ENCODE peak calls at places on chromosomes 1 and 21, in four cellular contexts. One of them, this sample, is unnamed.

GRCh38 chr1:33443705-33444180 is 12.8 kb upstream of the PHC2 start:
- DNase-seq in esophagus muscularis mucosa: no peak
- DNase-seq in foreskin fibroblast: peak
- DNase-seq in brain microvascular endothelial cell: no peak
- DNase-seq in this sample: no peak

GRCh38 chr1:93537404-93537803 is 89.5 kb downstream of the FNBP1L start:
- DNase-seq in esophagus muscularis mucosa: no peak
- DNase-seq in foreskin fibroblast: no peak
- DNase-seq in brain microvascular endothelial cell: no peak
- DNase-seq in this sample: no peak

GRCh38 chr1:206685256-206685748 is 597 bp downstream of the MAPKAPK2 start:
- DNase-seq in esophagus muscularis mucosa: no peak
- DNase-seq in foreskin fibroblast: peak
- DNase-seq in brain microvascular endothelial cell: peak
- DNase-seq in this sample: peak

GRCh38 chr1:221994274-221994698 is 252.4 kb upstream of the DUSP10 start:
- DNase-seq in esophagus muscularis mucosa: peak
- DNase-seq in foreskin fibroblast: peak
- DNase-seq in brain microvascular endothelial cell: peak
- DNase-seq in this sample: peak

GRCh38 chr1:60989745-60990718 is 92.3 kb upstream of the NFIA start:
- DNase-seq in esophagus muscularis mucosa: no peak
- DNase-seq in foreskin fibroblast: peak
- DNase-seq in brain microvascular endothelial cell: peak
- DNase-seq in this sample: peak

GRCh38 chr1:34781071-34781843 is at the start of gene GJB3:
- DNase-seq in esophagus muscularis mucosa: no peak
- DNase-seq in foreskin fibroblast: peak
- DNase-seq in brain microvascular endothelial cell: no peak
- DNase-seq in this sample: no peak

GRCh38 chr1:207028884-207029283 is 3.7 kb downstream of the C1orf116 start:
- DNase-seq in esophagus muscularis mucosa: no peak
- DNase-seq in foreskin fibroblast: no peak
- DNase-seq in brain microvascular endothelial cell: no peak
- DNase-seq in this sample: no peak

GRCh38 chr21:45308211-45309068 is 20.7 kb upstream of the POFUT2 start:
- DNase-seq in esophagus muscularis mucosa: no peak
- DNase-seq in foreskin fibroblast: peak
- DNase-seq in brain microvascular endothelial cell: peak
- DNase-seq in this sample: no peak

GRCh38 chr1:171434717-171435346 is 50.5 kb upstream of the PRRC2C start:
- DNase-seq in esophagus muscularis mucosa: no peak
- DNase-seq in foreskin fibroblast: peak
- DNase-seq in brain microvascular endothelial cell: peak
- DNase-seq in this sample: peak

GRCh38 chr21:33682992-33683627 is 40.8 kb downstream of the ITSN1 start:
- DNase-seq in esophagus muscularis mucosa: no peak
- DNase-seq in foreskin fibroblast: peak
- DNase-seq in brain microvascular endothelial cell: peak
- DNase-seq in this sample: peak

GRCh38 chr1:150836129-150836773 is 28.2 kb upstream of the CTSK start:
- DNase-seq in esophagus muscularis mucosa: no peak
- DNase-seq in foreskin fibroblast: peak
- DNase-seq in brain microvascular endothelial cell: no peak
- DNase-seq in this sample: no peak

GRCh38 chr21:32889596-32889995 is 118.0 kb upstream of the PAXBP1 start:
- DNase-seq in esophagus muscularis mucosa: no peak
- DNase-seq in foreskin fibroblast: no peak
- DNase-seq in brain microvascular endothelial cell: no peak
- DNase-seq in this sample: peak

DNA sequence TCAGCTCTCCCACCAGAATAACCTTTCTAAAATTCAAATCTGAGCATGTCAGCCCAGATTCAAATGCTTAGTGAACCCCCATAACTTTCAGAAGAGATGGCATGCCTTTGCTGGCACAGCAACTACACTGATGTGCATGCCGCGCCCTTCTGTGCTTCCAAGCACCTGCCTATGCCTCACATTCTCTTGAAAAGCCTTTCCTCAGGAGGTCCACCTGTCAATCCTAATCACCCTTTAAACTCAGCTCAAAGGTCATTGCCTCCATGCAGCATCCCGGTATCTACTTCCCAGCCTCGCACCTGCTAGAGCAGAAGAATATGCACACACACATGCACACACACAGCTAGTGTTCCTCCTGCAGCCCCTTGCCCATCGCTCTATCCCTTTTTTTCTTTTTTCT is 5.2 kb upstream of the S100A2 start:
- DNase-seq in esophagus muscularis mucosa: no peak
- DNase-seq in foreskin fibroblast: no peak
- DNase-seq in brain microvascular endothelial cell: no peak
- DNase-seq in this sample: no peak
- TF ChIP-seq CTCF in esophagus muscularis mucosa: no peak
- TF ChIP-seq CTCF in foreskin fibroblast: no peak
- TF ChIP-seq CTCF in brain microvascular endothelial cell: no peak
- TF ChIP-seq CTCF in this sample: no peak

GRCh38 chr1:2558861-2559260 is 2.7 kb downstream of the TNFRSF14 start:
- DNase-seq in esophagus muscularis mucosa: no peak
- DNase-seq in foreskin fibroblast: no peak
- DNase-seq in brain microvascular endothelial cell: no peak
- DNase-seq in this sample: no peak

GRCh38 chr1:2558030-2558400 is 1.8 kb downstream of the TNFRSF14 start:
- DNase-seq in esophagus muscularis mucosa: no peak
- DNase-seq in foreskin fibroblast: no peak
- DNase-seq in brain microvascular endothelial cell: no peak
- DNase-seq in this sample: no peak

GRCh38 chr1:2559509-2560298 is 3.5 kb downstream of the TNFRSF14 start:
- DNase-seq in esophagus muscularis mucosa: no peak
- DNase-seq in foreskin fibroblast: no peak
- DNase-seq in brain microvascular endothelial cell: no peak
- DNase-seq in this sample: no peak

GRCh38 chr1:2557146-2558029 is 1.2 kb downstream of the TNFRSF14 start:
- DNase-seq in esophagus muscularis mucosa: no peak
- DNase-seq in foreskin fibroblast: no peak
- DNase-seq in brain microvascular endothelial cell: no peak
- DNase-seq in this sample: no peak

DNA sequence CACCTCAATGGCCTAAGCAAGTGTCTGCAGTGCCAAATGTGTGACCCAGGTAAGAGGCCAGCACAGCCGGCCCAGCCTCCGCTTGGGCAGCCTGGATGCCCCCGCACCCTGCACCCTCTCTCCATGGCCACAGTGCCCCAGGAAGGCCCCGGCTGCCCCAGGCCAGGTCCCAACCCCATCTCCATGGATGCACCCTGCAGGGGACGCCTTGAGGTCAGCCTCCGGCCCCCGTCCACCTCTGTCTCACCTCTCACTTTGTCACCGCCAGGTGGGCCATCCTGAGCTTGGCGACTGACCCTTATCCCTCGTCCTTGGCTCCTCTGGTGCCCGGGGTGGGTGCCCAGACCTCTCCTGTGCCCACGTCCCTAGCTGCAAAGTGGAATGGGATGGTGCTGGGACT is 2.2 kb downstream of the TNFRSF14 start:
- DNase-seq in esophagus muscularis mucosa: no peak
- DNase-seq in foreskin fibroblast: no peak
- DNase-seq in brain microvascular endothelial cell: no peak
- DNase-seq in this sample: no peak
- TF ChIP-seq CTCF in esophagus muscularis mucosa: no peak
- TF ChIP-seq CTCF in foreskin fibroblast: no peak
- TF ChIP-seq CTCF in brain microvascular endothelial cell: no peak
- TF ChIP-seq CTCF in this sample: no peak

GRCh38 chr21:42258885-42259407 is 40.0 kb downstream of the ABCG1 start:
- DNase-seq in esophagus muscularis mucosa: no peak
- DNase-seq in foreskin fibroblast: no peak
- DNase-seq in brain microvascular endothelial cell: no peak
- DNase-seq in this sample: no peak
- TF ChIP-seq CTCF in esophagus muscularis mucosa: no peak
- TF ChIP-seq CTCF in foreskin fibroblast: no peak
- TF ChIP-seq CTCF in brain microvascular endothelial cell: no peak
- TF ChIP-seq CTCF in this sample: peak

DNA sequence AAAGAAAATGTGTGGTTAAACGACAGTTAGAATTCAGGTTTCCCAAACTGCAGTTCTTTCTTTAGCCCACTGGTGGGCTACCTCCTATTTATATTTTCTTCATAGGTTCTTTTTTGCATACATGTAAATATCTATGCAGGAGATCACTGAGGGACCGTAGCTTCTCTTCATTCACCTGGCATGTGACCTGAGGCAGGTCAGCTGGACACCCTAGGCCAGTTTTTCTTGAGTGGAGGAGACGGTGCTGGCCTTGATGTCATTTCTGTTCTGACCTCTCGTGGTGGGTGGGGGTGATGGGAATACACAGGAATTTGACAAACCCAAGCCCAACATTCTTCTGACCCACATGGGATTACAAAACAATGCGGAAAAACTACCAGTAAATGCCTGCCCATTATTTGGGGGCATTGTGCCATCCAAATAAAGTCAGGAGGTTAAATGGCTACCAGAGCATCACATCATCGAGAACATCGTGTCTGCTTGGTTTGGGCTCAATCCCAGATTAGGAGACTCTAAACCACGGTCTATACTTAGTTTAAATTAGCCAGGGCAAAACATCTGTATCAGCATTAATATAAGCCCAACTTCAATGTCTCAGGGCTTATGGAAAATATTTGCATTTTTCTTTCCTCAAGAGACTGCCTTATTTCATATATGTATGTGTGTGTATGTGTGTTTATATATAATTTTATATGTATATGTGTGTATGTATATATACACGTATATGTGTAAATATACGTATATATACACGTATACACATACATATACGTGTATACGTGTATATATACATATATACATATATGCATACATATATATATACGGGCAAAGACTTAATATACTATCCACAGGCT is 7.4 kb upstream of the IRF2BP2 start:
- DNase-seq in esophagus muscularis mucosa: no peak
- DNase-seq in foreskin fibroblast: peak
- DNase-seq in brain microvascular endothelial cell: no peak
- DNase-seq in this sample: no peak
- TF ChIP-seq CTCF in esophagus muscularis mucosa: no peak
- TF ChIP-seq CTCF in foreskin fibroblast: peak
- TF ChIP-seq CTCF in brain microvascular endothelial cell: peak
- TF ChIP-seq CTCF in this sample: peak

GRCh38 chr1:25037174-25038074 is 107.3 kb upstream of the RUNX3 start:
- DNase-seq in esophagus muscularis mucosa: no peak
- DNase-seq in foreskin fibroblast: peak
- DNase-seq in brain microvascular endothelial cell: peak
- DNase-seq in this sample: no peak

GRCh38 chr1:25041869-25042268 is 111.8 kb upstream of the RUNX3 start:
- DNase-seq in esophagus muscularis mucosa: no peak
- DNase-seq in foreskin fibroblast: no peak
- DNase-seq in brain microvascular endothelial cell: no peak
- DNase-seq in this sample: no peak

GRCh38 chr1:25040122-25040685 is 110.1 kb upstream of the RUNX3 start:
- DNase-seq in esophagus muscularis mucosa: no peak
- DNase-seq in foreskin fibroblast: no peak
- DNase-seq in brain microvascular endothelial cell: no peak
- DNase-seq in this sample: no peak

GRCh38 chr1:25038699-25039098 is 108.6 kb upstream of the RUNX3 start:
- DNase-seq in esophagus muscularis mucosa: no peak
- DNase-seq in foreskin fibroblast: no peak
- DNase-seq in brain microvascular endothelial cell: no peak
- DNase-seq in this sample: no peak

GRCh38 chr1:25039229-25039628 is 109.2 kb upstream of the RUNX3 start:
- DNase-seq in esophagus muscularis mucosa: no peak
- DNase-seq in foreskin fibroblast: no peak
- DNase-seq in brain microvascular endothelial cell: no peak
- DNase-seq in this sample: peak
- TF ChIP-seq CTCF in esophagus muscularis mucosa: no peak
- TF ChIP-seq CTCF in foreskin fibroblast: no peak
- TF ChIP-seq CTCF in brain microvascular endothelial cell: peak
- TF ChIP-seq CTCF in this sample: peak

DNA sequence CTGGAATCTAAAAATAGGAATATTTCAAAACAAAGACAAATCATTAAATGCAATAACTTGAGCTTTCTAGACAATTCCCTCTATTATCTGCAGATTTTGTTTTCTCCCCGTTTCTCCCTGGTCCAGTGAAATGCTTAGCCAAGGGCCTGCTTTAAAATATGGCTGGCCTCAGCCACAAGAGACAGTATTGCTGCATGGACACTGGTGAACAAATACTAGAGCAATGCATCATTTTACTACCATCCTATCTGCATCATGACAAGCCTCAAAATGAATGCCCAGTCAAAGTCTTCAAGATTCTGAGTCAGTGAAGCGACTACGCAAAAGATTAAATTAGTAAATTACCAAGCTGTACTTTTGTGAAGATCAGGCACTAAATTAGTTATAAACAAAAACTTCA is 80.5 kb downstream of the ENAH start:
- DNase-seq in esophagus muscularis mucosa: no peak
- DNase-seq in foreskin fibroblast: peak
- DNase-seq in brain microvascular endothelial cell: peak
- DNase-seq in this sample: peak
- TF ChIP-seq CTCF in esophagus muscularis mucosa: no peak
- TF ChIP-seq CTCF in foreskin fibroblast: peak
- TF ChIP-seq CTCF in brain microvascular endothelial cell: peak
- TF ChIP-seq CTCF in this sample: peak

This sample was measured in HFFc6.